ENCODE peak calls at places on chromosome 1, in five cellular contexts. K is body of pancreas, V is breast epithelium, G is suprapubic skin, F is brain microvascular endothelial cell. W is an unnamed sample.

GRCh38 chr1:16151200-16151708 is 4.6 kb downstream of the EPHA2 start:
- DNase-seq in G (no peak), F (no peak), V (peak; percentile 66), K (no peak), W (peak; percentile 56)

GRCh38 chr1:50110084-50110615 is 1.4 kb downstream of the ELAVL4 start:
- DNase-seq in F (no peak), K (no peak), G (no peak), V (no peak), W (no peak)

GRCh38 chr1:41726899-41727748 is 191.6 kb downstream of the HIVEP3 start:
- DNase-seq in F (no peak), G (no peak), K (peak; percentile 64), V (no peak), W (no peak)

GRCh38 chr1:96487404-96487803 is 234.2 kb upstream of the PTBP2 start:
- DNase-seq in G (no peak), V (peak; percentile 31), F (no peak), K (peak; percentile 16), W (peak; percentile 48)

GRCh38 chr1:78114034-78114956 is 68.5 kb downstream of the GIPC2 start:
- DNase-seq in F (peak; percentile 73), K (peak; percentile 73), V (peak; percentile 38), G (no peak), W (peak; percentile 88)

GRCh38 chr1:47231314-47232186 is 475 bp downstream of the TAL1 start:
- DNase-seq in K (peak; percentile 40), V (no peak), F (peak; percentile 14), G (no peak), W (peak; percentile 35)

GRCh38 chr1:86472165-86472564 is 3.4 kb downstream of the CLCA1 start:
- DNase-seq in G (no peak), F (no peak), V (no peak), K (no peak), W (no peak)

GRCh38 chr1:242017580-242018233 is 18.8 kb upstream of the MAP1LC3C start:
- DNase-seq in F (peak; percentile 21), K (peak; percentile 59), G (no peak), V (peak; percentile 31), W (peak; percentile 32)

GRCh38 chr1:96808186-96808585 is 86.6 kb downstream of the PTBP2 start:
- DNase-seq in K (no peak), G (no peak), F (no peak), V (no peak), W (no peak)

DNA sequence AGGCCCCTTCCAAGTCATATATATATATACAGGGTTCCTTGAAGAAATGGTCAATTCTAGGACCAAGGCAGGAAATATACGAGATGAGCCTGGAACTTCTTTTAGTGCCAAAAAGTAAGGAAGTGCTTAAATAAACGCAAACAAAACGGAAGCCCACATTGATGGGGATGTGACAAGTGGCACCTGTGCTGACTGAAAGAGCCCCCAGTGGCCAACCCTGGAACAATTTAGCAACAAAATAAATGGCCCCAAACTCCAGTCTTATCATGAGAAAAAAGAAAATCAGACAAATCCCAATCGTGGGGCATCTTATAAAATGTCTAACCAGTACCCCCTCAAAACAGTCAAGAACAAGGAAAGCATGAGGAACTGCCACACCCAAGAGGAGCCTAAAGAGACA is 17.7 kb downstream of the PLA2G5 start:
- DNase-seq in V (no peak), K (no peak), F (no peak), G (no peak), W (no peak)
- TF ChIP-seq CTCF in V (no peak), K (no peak), F (no peak), G (no peak), W (peak; percentile 8)

GRCh38 chr1:45666836-45667235 is 19.5 kb downstream of the GPBP1L1 start:
- DNase-seq in V (no peak), G (no peak), K (no peak), F (no peak), W (no peak)
- H3K4me3 ChIP-seq in V (no peak overlapping the region), G (no peak overlapping the region), K (no peak overlapping the region), F (no peak overlapping the region), W (no peak overlapping the region)

DNA sequence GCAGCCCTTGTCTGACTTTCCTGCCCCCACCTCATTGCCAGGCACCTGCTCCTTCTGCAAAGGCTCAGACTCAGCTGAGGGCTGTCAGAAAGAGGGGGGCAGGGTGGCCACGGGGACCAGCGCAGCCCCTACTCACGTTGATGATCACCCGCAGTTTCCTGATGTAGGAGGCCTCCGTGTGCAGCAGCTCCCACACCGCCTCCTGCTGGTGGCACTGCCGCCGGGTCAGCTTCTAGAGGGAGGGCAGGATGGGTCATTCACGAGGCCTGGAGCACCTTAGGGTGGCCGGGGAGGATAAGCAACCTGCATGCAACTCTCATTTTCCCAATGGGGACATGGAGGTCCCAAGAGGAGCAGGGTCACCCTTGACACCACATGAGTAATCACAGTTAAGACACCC is 6.4 kb upstream of the TNFRSF25 start:
- DNase-seq in F (no peak), G (no peak), K (no peak), V (no peak), W (no peak)
- TF ChIP-seq CTCF in F (peak; percentile 54), G (peak; percentile 16), K (no peak), V (no peak), W (peak; percentile 49)

DNA sequence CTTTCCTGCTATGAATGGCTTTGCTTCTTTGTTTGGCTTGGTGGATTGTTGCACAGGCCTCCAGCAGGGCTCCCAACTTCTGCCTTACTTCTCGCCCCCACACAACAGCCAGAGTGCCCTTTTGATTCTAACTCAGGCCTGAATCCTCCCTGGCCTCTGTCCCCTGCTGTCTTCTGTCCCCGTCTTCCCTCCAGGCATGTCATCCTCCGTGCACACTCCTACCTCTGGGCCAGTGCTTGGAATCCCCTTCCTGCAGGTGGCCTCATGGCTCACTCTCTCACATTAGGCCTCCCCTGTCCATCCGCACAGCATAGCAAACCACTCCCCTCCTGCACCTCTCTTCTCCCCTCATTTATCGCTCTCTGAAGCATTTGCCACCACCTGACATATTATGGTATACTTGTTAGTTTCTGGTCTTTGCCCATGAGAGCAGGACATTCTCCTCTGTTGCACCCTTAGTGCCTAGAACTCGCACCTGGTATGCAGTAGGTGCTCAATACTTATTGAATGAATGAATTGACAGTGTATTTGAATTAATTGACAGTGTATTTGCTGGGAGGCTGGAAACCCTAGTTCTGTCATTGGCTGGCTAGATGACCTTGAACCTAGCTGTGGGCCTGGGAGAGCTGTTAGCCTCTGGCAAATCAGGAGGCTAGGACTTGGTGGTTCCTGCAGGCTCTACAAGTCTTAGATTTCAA is 2.9 kb downstream of the ZDHHC18 start:
- DNase-seq in F (no peak), K (no peak), V (no peak), G (no peak), W (no peak)
- H3K4me3 ChIP-seq in F (no peak overlapping the region), K (no peak overlapping the region), V (no peak overlapping the region), G (no peak overlapping the region), W (no peak overlapping the region)

DNA sequence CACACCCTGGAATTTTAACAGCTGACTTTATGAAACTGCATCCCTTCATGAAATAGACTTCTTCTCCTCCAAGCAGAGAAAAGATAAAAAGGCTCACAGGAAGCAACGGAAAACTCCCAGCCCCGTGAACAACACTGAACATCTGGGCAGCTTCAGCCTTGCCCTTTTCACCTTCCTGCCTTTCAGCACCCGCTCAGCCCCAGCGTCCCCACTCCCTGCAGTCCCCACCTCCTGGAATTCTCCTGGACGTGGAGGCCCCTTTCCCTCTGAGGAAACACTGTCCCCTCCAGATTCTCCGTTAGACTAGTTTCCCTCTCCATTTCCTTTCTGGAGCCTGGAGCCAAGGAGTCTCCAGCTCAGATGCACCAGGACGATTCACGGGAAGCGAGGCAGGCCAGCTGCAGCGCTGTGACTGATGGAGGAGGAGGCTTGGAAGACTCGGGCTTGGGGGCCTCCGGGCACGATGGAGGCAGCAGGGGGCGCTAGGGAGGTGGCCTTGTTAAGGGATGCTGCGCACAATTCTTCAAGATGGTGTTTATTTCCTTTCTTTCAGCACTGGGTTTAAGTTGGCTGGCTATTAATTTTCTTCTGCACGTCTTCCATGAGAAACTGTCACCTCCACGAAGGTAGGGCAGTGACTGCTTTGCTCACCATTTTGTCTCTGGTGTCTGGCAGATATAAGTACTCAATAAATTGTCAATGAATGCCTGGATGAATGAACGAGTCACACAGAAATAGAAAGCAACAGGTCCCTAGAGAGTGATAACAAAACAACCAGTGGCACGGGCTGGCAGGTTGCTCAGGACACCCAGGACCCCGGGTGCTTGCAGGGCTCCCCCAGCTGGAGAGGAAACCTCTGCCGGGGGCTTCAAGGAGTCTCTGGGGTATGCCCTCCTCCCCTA is 3.0 kb upstream of the MYOC start:
- DNase-seq in G (peak; percentile 85), K (peak; percentile 47), F (peak; percentile 64), V (no peak), W (peak; percentile 47)
- TF ChIP-seq CTCF in G (peak; percentile 29), K (no peak), F (peak; percentile 91), V (no peak), W (peak; percentile 76)

DNA sequence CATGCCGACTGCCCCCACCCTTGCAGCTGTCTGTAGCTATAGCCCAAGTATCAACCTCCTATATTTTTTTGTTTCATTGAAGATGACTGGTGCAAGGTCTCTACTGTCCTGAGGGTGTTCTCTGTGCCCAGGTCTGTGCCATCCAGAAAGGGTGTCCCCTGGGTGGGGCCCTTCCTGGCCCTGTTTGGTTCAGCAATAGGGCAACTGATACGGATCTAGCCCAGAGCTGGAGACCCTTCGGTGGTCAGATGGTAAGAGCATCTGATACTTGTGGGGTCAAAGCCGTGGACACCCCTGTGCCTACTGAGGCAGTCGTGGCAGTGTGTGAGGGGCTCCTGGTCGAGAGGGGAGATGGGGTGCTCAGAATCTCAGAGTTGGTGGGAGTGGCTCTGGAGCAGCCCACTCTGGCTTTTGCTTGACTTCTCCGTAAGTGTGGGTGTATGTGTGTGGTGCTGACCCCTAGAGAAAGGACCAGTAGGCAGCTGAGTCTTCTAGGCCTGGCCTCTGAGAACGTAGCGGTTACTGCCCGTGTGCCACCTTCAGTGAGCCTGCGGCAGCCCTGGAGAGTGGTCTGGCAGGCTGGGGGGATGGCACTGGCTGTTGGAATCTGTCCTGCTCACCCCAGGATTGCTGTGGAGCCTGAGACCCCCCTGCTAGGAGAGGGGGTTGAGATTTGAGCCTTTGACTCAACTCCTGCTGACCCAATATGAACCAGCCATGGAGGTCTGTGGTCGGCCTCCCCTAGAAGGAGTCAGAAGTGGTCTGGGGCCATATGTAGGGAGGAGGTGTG is 2.7 kb downstream of the AMPD2 start:
- DNase-seq in F (no peak), K (no peak), V (no peak), G (no peak), W (no peak)
- H3K4me3 ChIP-seq in F (peak overlapping the region; percentile 75), K (no peak overlapping the region), V (no peak overlapping the region), G (no peak overlapping the region), W (peak overlapping the region; percentile 83)

GRCh38 chr1:196423612-196424011 is 184.6 kb downstream of the KCNT2 start:
- DNase-seq in K (no peak), F (no peak), V (no peak), G (no peak), W (peak; percentile 69)

GRCh38 chr1:196425513-196425912 is 182.7 kb downstream of the KCNT2 start:
- DNase-seq in V (no peak), F (no peak), K (no peak), G (no peak), W (no peak)
- TF ChIP-seq CTCF in V (no peak), F (peak; percentile 10), K (no peak), G (no peak), W (peak; percentile 5)